ENCODE peak calls at places on chromosomes 7 and 10, in six cellular contexts. P is IMR-90, D is neuronal stem cell, X is H1, R is mesenchymal stem cell, T is trophoblast cell. K is an unnamed sample.

GRCh38 chr10:122147731-122148130 is 123.4 kb upstream of the BTBD16 start:
- DNase-seq in P (no peak), D (no peak), X (no peak), R (no peak), T (no peak), K (no peak)

GRCh38 chr7:99029481-99030144 is 114.3 kb downstream of the SMURF1 start:
- DNase-seq in P (peak), D (no peak), X (no peak), R (no peak), T (no peak), K (no peak)

GRCh38 chr7:149884541-149884940 is 10.8 kb downstream of the ATP6V0E2 start:
- DNase-seq in P (no peak), D (no peak), X (no peak), R (no peak), T (no peak), K (peak)

GRCh38 chr7:36583318-36583717 is 141.0 kb downstream of the AOAH start:
- DNase-seq in P (peak), D (no peak), X (no peak), R (peak), T (no peak), K (no peak)

GRCh38 chr10:6221971-6222751 is 19.4 kb downstream of the PFKFB3 start:
- DNase-seq in P (peak), D (no peak), X (no peak), R (peak), T (no peak), K (no peak)

GRCh38 chr7:118153551-118154177 is 30.3 kb upstream of the LSM8 start:
- DNase-seq in P (peak), D (peak), X (no peak), R (peak), T (peak), K (no peak)

GRCh38 chr7:93720106-93720505 is 145.6 kb upstream of the CALCR start:
- DNase-seq in P (no peak), D (no peak), X (no peak), R (no peak), T (no peak), K (no peak)

GRCh38 chr7:3649678-3650445 is 348.8 kb downstream of the SDK1 start:
- DNase-seq in P (peak), D (no peak), X (no peak), R (peak), T (peak), K (no peak)

GRCh38 chr7:113099284-113099919 is 12.8 kb upstream of the GPR85 start:
- DNase-seq in P (peak), D (no peak), X (no peak), R (no peak), T (peak), K (peak)

GRCh38 chr7:102457352-102457924 is 7.2 kb downstream of the ALKBH4 start:
- DNase-seq in P (no peak), D (no peak), X (no peak), R (no peak), T (no peak), K (no peak)

GRCh38 chr10:16227674-16228073 is 209.1 kb upstream of the PTER start:
- DNase-seq in P (no peak), D (no peak), X (no peak), R (no peak), T (no peak), K (no peak)

GRCh38 chr7:42099076-42099836 is 137.8 kb downstream of the GLI3 start:
- DNase-seq in P (peak), D (no peak), X (no peak), R (no peak), T (no peak), K (no peak)

GRCh38 chr10:78605800-78606350 is 462.9 kb upstream of the ZMIZ1 start:
- DNase-seq in P (no peak), D (no peak), X (no peak), R (no peak), T (peak), K (peak)

GRCh38 chr7:28483868-28484267 is 71.5 kb downstream of the CREB5 start:
- DNase-seq in P (peak), D (no peak), X (no peak), R (no peak), T (peak), K (no peak)

GRCh38 chr7:123682690-123683089 is 27.0 kb downstream of the LMOD2 start:
- DNase-seq in P (peak), D (peak), X (no peak), R (peak), T (peak), K (no peak)

GRCh38 chr10:23980054-23980453 is 228.9 kb upstream of the KIAA1217 start:
- DNase-seq in P (no peak), D (no peak), X (no peak), R (no peak), T (no peak), K (no peak)

GRCh38 chr7:55429835-55430499 is 64.8 kb downstream of the LANCL2 start:
- DNase-seq in P (no peak), D (no peak), X (no peak), R (no peak), T (no peak), K (no peak)

GRCh38 chr7:105644937-105645336 is 63.6 kb upstream of the EFCAB10 start:
- DNase-seq in P (no peak), D (no peak), X (no peak), R (no peak), T (no peak), K (no peak)

GRCh38 chr7:105642264-105642663 is 61.0 kb upstream of the EFCAB10 start:
- DNase-seq in P (no peak), D (no peak), X (no peak), R (no peak), T (no peak), K (no peak)

GRCh38 chr7:105641236-105641810 is 60.0 kb upstream of the EFCAB10 start:
- DNase-seq in P (no peak), D (no peak), X (no peak), R (no peak), T (no peak), K (no peak)

GRCh38 chr7:105643857-105644256 is 62.6 kb upstream of the EFCAB10 start:
- DNase-seq in P (no peak), D (no peak), X (no peak), R (no peak), T (no peak), K (no peak)

GRCh38 chr7:105643384-105643783 is 62.1 kb upstream of the EFCAB10 start:
- DNase-seq in P (no peak), D (peak), X (peak), R (no peak), T (no peak), K (peak)
- H3K18ac ChIP-seq in P (no peak), D (no peak), X (no peak), R (no peak), T (no peak), K (no peak)

DNA sequence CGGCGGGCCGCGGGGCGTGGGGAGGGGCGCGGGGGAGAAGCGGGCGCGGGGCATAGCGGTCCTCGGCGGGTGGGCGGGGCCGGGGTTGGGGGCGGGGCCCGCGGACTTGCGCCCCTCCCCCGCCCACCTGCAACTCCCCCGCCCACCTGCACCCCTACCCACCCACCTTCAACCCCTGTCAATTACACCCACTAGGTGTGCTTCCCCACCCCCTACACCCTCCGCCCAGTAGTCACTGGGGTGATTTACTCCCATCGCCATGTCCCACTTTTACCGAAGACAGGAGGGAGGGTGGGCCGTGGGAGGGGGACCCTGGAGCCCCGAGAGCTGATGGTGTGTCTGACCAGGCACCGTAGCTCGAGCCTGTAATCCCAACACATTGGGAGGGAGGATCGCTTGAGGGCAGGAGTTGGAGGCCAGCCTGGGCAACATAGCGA is 559 bp downstream of the KCTD7 start:
- DNase-seq in P (no peak), D (peak), X (no peak), R (no peak), T (no peak), K (no peak)
- H2AFZ ChIP-seq in P (peak), D (peak), X (no peak), R (peak), T (peak), K (no peak)

GRCh38 chr10:131900350-131901152 is at the start of gene PPP2R2D:
- DNase-seq in P (peak), D (peak), X (peak), R (peak), T (peak), K (peak)
- H4K8ac ChIP-seq in P (peak), D (no peak), X (peak), R (peak), T (peak), K (no peak)

DNA sequence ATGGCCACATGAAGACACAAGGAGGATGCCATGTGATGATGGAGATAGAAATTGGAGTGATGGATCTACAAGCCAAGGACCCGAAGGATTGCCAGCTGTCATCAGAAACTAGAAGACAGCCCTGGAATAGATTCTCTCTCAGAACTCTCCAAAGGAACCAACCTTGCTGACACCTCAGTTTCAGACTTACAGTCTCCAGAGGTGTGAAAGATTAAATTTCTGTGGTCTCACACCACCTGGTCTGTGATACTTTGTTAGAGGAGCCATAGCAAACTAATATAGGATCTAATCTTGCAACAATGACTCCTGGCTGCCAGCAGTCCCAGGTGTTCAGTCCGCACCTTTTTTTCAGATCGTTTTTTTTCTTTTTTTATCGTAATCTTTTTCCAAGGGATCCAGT is 647.3 kb upstream of the GHITM start:
- DNase-seq in P (no peak), D (no peak), X (no peak), R (no peak), T (no peak), K (no peak)
- H3K18ac ChIP-seq in P (no peak), D (no peak), X (no peak), R (no peak), T (no peak), K (no peak)

DNA sequence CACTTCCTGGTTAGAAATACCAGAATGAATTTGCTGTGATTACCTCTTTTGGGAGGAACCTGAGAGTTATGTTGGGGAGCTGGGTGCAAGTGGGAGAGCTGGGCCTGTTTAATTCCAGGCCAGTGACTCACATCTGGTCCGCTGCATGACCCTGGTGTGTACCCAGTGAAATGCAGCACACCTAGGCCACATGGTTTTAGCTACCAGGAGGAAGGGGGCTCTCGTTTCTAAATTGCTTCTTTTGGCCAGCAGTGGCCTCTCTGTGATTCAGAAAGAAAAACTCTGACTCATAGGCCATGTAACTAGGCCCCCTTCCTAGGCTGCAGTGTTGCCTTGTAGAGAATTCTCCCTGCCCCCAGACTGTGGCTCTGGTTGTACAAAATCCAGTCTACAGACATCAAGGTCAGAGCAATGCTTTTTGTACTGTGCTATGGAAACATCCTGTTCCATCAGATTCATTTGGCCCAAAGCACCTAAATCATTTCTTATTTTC is 6.7 kb downstream of the AGFG2 start:
- DNase-seq in P (peak), D (no peak), X (no peak), R (peak), T (peak), K (peak)
- H2AFZ ChIP-seq in P (peak), D (peak), X (no peak), R (peak), T (no peak), K (no peak)

K was measured in H9.